ENCODE peak calls at places on chromosomes 7 and 10, in seven cellular contexts. Z is brain microvascular endothelial cell, V is GM23248, Y is IMR-90, S is pancreas, Q is fibroblast of lung, U is OCI-LY7. K is an unnamed sample.

GRCh38 chr7:69953319-69954067 is 355.2 kb downstream of the AUTS2 start:
- DNase-seq in Q (no peak), V (no peak), U (peak; percentile 86), Y (no peak), Z (no peak), S (no peak), K (no peak)

GRCh38 chr7:68694656-68695055 is 903.6 kb upstream of the AUTS2 start:
- DNase-seq in S (no peak), Q (peak; percentile 75), Y (no peak), V (no peak), Z (no peak), U (no peak), K (no peak)

GRCh38 chr10:75469018-75469616 is 37.7 kb downstream of the LRMDA start:
- DNase-seq in V (peak; percentile 97), U (no peak), S (peak; percentile 21), Y (peak; percentile 84), Q (peak; percentile 91), Z (peak; percentile 85), K (no peak)

GRCh38 chr10:128130051-128130450 is 3.8 kb upstream of the MKI67 start:
- DNase-seq in S (no peak), V (peak; percentile 62), Y (peak; percentile 51), U (no peak), Q (peak; percentile 63), Z (no peak), K (no peak)

GRCh38 chr7:151115836-151116418 is 29.7 kb downstream of the AGAP3 start:
- DNase-seq in Y (no peak), U (no peak), V (no peak), Q (no peak), S (peak; percentile 42), Z (no peak), K (no peak)

GRCh38 chr10:58515296-58515956 is 2.8 kb downstream of the BICC1 start:
- DNase-seq in S (no peak), U (no peak), Y (no peak), V (peak; percentile 13), Q (peak; percentile 28), Z (no peak), K (no peak)

GRCh38 chr7:25894002-25894901 is 257.7 kb upstream of the NFE2L3 start:
- DNase-seq in Z (no peak), U (peak; percentile 73), Q (no peak), Y (no peak), V (peak; percentile 11), S (peak; percentile 64), K (peak; percentile 61)

GRCh38 chr10:70546585-70546984 is 56.0 kb downstream of the PRF1 start:
- DNase-seq in S (no peak), V (no peak), U (no peak), Z (no peak), Q (no peak), Y (no peak), K (no peak)

GRCh38 chr7:6640246-6640721 is 3.2 kb downstream of the ZNF316 start:
- DNase-seq in Z (peak; percentile 53), V (peak; percentile 81), Y (peak; percentile 31), S (no peak), Q (peak; percentile 29), U (no peak), K (no peak)

GRCh38 chr7:22361795-22362194 is 4.8 kb upstream of the RAPGEF5 start:
- DNase-seq in S (peak; percentile 87), V (peak; percentile 5), Z (no peak), Y (peak; percentile 2), Q (peak; percentile 6), U (no peak), K (no peak)

GRCh38 chr10:22437620-22438588 is 92.6 kb downstream of the SPAG6 start:
- DNase-seq in S (no peak), Z (no peak), Y (peak; percentile 19), Q (peak; percentile 36), V (peak; percentile 63), U (no peak), K (no peak)

GRCh38 chr10:88946965-88947590 is 5.5 kb downstream of the ACTA2 start:
- DNase-seq in V (no peak), Q (peak; percentile 46), S (no peak), Z (no peak), Y (no peak), U (no peak), K (no peak)

GRCh38 chr7:70607281-70607680 is 524.7 kb upstream of the GALNT17 start:
- DNase-seq in U (no peak), Q (no peak), V (no peak), Y (no peak), Z (no peak), S (no peak), K (no peak)

GRCh38 chr7:55199418-55199817 is 165.7 kb upstream of the LANCL2 start:
- DNase-seq in Z (no peak), Y (peak; percentile 22), V (no peak), S (no peak), U (no peak), Q (no peak), K (no peak)

GRCh38 chr10:112953075-112953501 is 3.0 kb downstream of the TCF7L2 start:
- DNase-seq in Q (peak; percentile 48), V (peak; percentile 60), U (no peak), S (peak; percentile 44), Y (peak; percentile 37), Z (no peak), K (no peak)

GRCh38 chr10:93357680-93358079 is 124.5 kb downstream of the MYOF start:
- DNase-seq in Q (peak; percentile 26), U (peak; percentile 48), V (peak; percentile 62), Z (no peak), S (no peak), Y (peak; percentile 32), K (no peak)

GRCh38 chr10:115503546-115503945 is 410.4 kb downstream of the ATRNL1 start:
- DNase-seq in V (no peak), S (no peak), Q (no peak), Y (no peak), Z (no peak), U (peak; percentile 16), K (no peak)

DNA sequence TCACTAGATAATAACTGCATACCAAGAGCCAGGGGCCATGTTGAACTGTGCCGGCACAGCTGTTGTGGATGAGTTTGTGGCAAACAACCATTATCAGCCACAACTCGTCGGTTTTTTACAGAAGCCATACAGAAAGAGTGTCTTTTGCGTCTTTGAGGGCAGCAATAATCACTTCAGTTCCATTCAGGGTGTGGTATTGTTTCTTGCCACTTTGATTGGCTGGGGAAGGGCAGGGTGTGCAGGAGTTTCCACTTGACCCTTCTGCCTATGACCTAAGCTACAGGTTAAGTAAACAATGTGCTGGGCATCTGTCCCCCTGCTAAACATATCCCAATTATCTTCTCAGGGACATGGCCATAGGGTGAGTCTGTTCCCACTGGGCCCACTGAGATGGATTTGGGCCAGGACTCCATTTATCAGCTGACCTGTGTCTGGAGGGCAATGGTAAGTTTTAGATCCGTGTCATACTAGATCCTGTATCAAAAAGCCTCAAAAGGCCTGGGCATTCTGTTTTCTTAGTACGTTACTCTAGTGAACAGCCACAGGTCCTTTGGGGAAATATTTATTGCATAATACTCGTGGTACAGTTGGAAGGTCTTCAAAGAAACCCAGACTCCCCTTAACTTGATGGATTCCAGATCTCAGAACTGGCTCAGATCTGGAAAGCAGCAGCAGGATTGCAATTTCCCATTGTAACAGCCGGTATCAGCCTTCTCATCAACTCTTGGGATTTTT is 15.9 kb downstream of the ZNF3 start:
- DNase-seq in Y (peak; percentile 70), Z (no peak), S (no peak), U (no peak), Q (peak; percentile 66), V (peak; percentile 49), K (no peak)
- H3K36me3 ChIP-seq in Y (peaks cover 52% of the 10 kb centered on the region), Z (peaks cover 46% of the 10 kb centered on the region), S (peaks cover 32% of the 10 kb centered on the region), U (peaks cover 32% of the 10 kb centered on the region), Q (peaks cover 9% of the 10 kb centered on the region), V (peaks cover 9% of the 10 kb centered on the region), K (peaks cover 18% of the 10 kb centered on the region)

DNA sequence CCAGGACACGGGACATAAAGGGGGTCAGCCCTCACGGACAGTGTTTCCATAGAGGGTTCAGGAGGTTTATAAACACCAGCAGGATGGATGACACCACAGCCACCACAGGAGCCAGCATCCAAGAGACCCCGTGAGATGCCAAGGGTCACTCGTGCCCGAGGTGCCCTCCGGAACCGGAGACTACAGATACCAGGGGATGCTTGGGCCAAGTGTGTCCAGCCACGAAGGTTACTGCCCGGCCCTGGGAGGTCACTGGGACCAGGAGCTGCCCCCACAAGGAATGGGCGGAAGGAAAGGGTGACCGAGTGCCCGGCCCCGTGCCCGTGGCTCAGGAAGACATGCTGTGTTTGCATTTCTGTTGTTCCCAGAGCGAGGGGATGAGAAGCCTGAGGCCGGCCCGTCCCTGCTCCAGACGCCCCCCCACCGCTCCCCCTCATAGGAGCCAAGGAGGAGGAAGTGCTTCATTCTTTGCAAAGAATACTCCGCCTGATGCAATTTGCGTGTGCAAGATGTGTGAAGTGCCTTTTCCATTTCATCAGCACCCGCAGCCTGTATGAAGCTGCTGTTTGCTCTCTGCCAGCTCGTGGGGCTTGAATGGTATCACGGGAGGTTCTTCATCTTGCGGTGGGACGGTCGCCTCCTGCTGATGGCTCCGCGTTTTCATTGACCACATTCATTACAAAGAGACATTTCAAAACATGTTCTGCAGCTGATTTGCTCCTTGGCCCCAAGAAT is 176.4 kb downstream of the ELFN1 start:
- DNase-seq in Q (no peak), S (no peak), V (no peak), U (no peak), Y (no peak), Z (no peak), K (no peak)
- H3K36me3 ChIP-seq in Q (no peaks in the 10 kb centered on the region), S (no peaks in the 10 kb centered on the region), V (no peaks in the 10 kb centered on the region), U (no peaks in the 10 kb centered on the region), Y (no peaks in the 10 kb centered on the region), Z (no peaks in the 10 kb centered on the region), K (peaks cover 1% of the 10 kb centered on the region)

GRCh38 chr10:133403359-133403758 is 9.4 kb downstream of the MTG1 start:
- DNase-seq in Z (no peak), Y (no peak), V (no peak), Q (no peak), S (no peak), U (no peak), K (no peak)
- H3K36me3 ChIP-seq in Z (peaks cover 52% of the 10 kb centered on the region), Y (peaks cover 53% of the 10 kb centered on the region), V (peaks cover 12% of the 10 kb centered on the region), Q (peaks cover 22% of the 10 kb centered on the region), S (peaks cover 19% of the 10 kb centered on the region), U (peaks cover 98% of the 10 kb centered on the region), K (peaks cover 18% of the 10 kb centered on the region)

GRCh38 chr7:128957613-128958012 is 19.9 kb downstream of the IRF5 start:
- DNase-seq in U (no peak), S (no peak), Y (no peak), Z (no peak), Q (no peak), V (no peak), K (no peak)

GRCh38 chr7:128955981-128956380 is 18.3 kb downstream of the IRF5 start:
- DNase-seq in Z (no peak), Q (no peak), V (no peak), S (no peak), U (no peak), Y (no peak), K (no peak)

GRCh38 chr7:128954830-128955797 is 17.4 kb downstream of the IRF5 start:
- DNase-seq in V (peak; percentile 86), Z (peak; percentile 40), U (peak; percentile 74), Y (peak; percentile 80), S (no peak), Q (peak; percentile 83), K (no peak)

GRCh38 chr7:128948976-128949760 is 11.4 kb downstream of the IRF5 start:
- DNase-seq in U (no peak), Q (no peak), Y (no peak), V (no peak), Z (no peak), S (no peak), K (no peak)

DNA sequence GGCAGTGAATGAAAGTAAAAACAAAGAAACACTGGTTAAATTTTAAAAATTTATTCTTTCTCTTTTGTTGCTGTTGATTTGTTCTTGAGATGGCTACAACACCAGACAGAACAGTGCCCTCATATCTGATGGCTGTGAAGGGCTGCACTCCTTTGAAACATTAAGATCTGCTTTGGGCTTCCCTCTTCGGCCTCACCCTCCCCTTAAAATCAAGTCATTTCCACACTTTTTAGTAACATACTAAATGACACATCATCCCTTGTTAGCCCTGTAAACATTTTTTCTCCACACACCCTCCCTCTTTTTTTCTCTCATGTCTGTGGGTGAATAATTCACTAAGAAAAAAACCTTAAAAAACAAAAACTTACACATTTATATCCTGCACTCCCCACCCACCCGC is 16.4 kb downstream of the IRF5 start:
- DNase-seq in S (no peak), Q (no peak), Y (no peak), V (no peak), U (no peak), Z (no peak), K (no peak)
- H3K36me3 ChIP-seq in S (peaks cover 15% of the 10 kb centered on the region), Q (peaks cover 5% of the 10 kb centered on the region), Y (peaks cover 26% of the 10 kb centered on the region), V (peaks cover 14% of the 10 kb centered on the region), U (peaks cover 89% of the 10 kb centered on the region), Z (peaks cover 39% of the 10 kb centered on the region), K (peaks cover 34% of the 10 kb centered on the region)

K was measured in GM06990.